ENCODE peak calls at places on chromosomes 7 and 10, in five cellular contexts. X is stimulated activated CD8-positive, alpha-beta memory T cell treated with anti-CD3 and anti-CD28 coated beads, Interleukin-4, amount 100 ng/mL, for 1 hour; L is brain microvascular endothelial cell; T is fibroblast of the aortic adventitia; W is HEK293T. J is an unnamed sample.

GRCh38 chr7:30166155-30166840 is 31.5 kb downstream of the MTURN start:
- DNase-seq in X (no peak), L (no peak), T (no peak), W (no peak), J (no peak)

GRCh38 chr10:119319161-119319919 is 112.0 kb downstream of the GRK5 start:
- DNase-seq in X (no peak), L (no peak), T (no peak), W (no peak), J (no peak)

GRCh38 chr7:12772768-12773167 is 85.3 kb downstream of the ARL4A start:
- DNase-seq in X (no peak), L (no peak), T (no peak), W (no peak), J (no peak)

GRCh38 chr7:51295435-51296269 is 21.0 kb downstream of the COBL start:
- DNase-seq in X (no peak), L (no peak), T (no peak), W (no peak), J (no peak)

GRCh38 chr10:126135177-126135576 is 238.8 kb downstream of the FANK1 start:
- DNase-seq in X (no peak), L (no peak), T (peak; percentile 35), W (no peak), J (no peak)

GRCh38 chr10:29610876-29611647 is 23.7 kb downstream of the SVIL start:
- DNase-seq in X (no peak), L (no peak), T (no peak), W (no peak), J (peak; percentile 13)

GRCh38 chr7:7104314-7104698 is 78.0 kb upstream of the C1GALT1 start:
- DNase-seq in X (no peak), L (peak; percentile 5), T (peak; percentile 22), W (no peak), J (no peak)

GRCh38 chr10:34862892-34863291 is 47.8 kb upstream of the PARD3 start:
- DNase-seq in X (no peak), L (no peak), T (no peak), W (no peak), J (no peak)

GRCh38 chr7:96624954-96625353 is 84.7 kb downstream of the SEM1 start:
- DNase-seq in X (no peak), L (no peak), T (no peak), W (no peak), J (no peak)

GRCh38 chr7:130292682-130293257 is at the start of gene CPA4:
- DNase-seq in X (no peak), L (peak; percentile 98), T (peak; percentile 99), W (no peak), J (no peak)

GRCh38 chr10:52779541-52780390 is 7.2 kb upstream of the MBL2 start:
- DNase-seq in X (peak; percentile 2), L (peak; percentile 73), T (peak; percentile 60), W (peak; percentile 90), J (peak; percentile 86)

GRCh38 chr10:45424668-45425404 is 50.8 kb downstream of the ALOX5 start:
- DNase-seq in X (no peak), L (no peak), T (no peak), W (no peak), J (no peak)